ENCODE peak calls at places on chromosomes 5 and 9, in six cellular contexts. S is K562, D is A673, J is heart left ventricle, E is A549, P is SK-N-SH. M is an unnamed sample.

GRCh38 chr5:157186309-157187045 is 5.8 kb downstream of the ITK start:
- DNase-seq in J (no peak), S (no peak), P (no peak), D (no peak), E (no peak), M (no peak)

GRCh38 chr5:141488591-141489478 is at the start of gene PCDHGC5:
- DNase-seq in D (no peak), E (no peak), P (no peak), S (no peak), J (no peak), M (peak; percentile 61)

GRCh38 chr9:130289711-130290241 is 24.2 kb downstream of the HMCN2 start:
- DNase-seq in E (no peak), S (no peak), P (peak; percentile 88), D (no peak), J (no peak), M (no peak)

GRCh38 chr5:173778784-173779304 is 109.3 kb upstream of the CPEB4 start:
- DNase-seq in P (no peak), S (peak; percentile 64), D (no peak), E (peak; percentile 73), J (no peak), M (no peak)

GRCh38 chr9:116859763-116860162 is 172.7 kb downstream of the TRIM32 start:
- DNase-seq in D (no peak), E (no peak), J (no peak), S (no peak), P (no peak), M (peak; percentile 85)

GRCh38 chr9:69223605-69224004 is 49.5 kb downstream of the TJP2 start:
- DNase-seq in P (peak; percentile 73), J (peak; percentile 30), S (peak; percentile 67), D (peak; percentile 68), E (peak; percentile 71), M (no peak)

GRCh38 chr5:5198111-5198510 is 58.0 kb downstream of the ADAMTS16 start:
- DNase-seq in D (peak; percentile 6), S (no peak), J (no peak), E (no peak), P (no peak), M (no peak)

GRCh38 chr9:116447914-116448313 is 239.2 kb upstream of the TRIM32 start:
- DNase-seq in J (no peak), D (no peak), E (no peak), S (no peak), P (no peak), M (no peak)

GRCh38 chr5:156326718-156327259 is at the start of gene SGCD:
- DNase-seq in E (peak; percentile 47), S (no peak), P (peak; percentile 46), J (peak; percentile 70), D (no peak), M (no peak)

GRCh38 chr9:33415152-33416038 is 13.0 kb upstream of the AQP7 start:
- DNase-seq in S (peak; percentile 87), E (peak; percentile 98), J (peak; percentile 65), D (peak; percentile 38), P (peak; percentile 76), M (peak; percentile 83)

GRCh38 chr9:14690986-14691730 is 2.1 kb downstream of the ZDHHC21 start:
- DNase-seq in J (no peak), E (no peak), S (no peak), P (no peak), D (no peak), M (no peak)

GRCh38 chr9:115921301-115921700 is 232.3 kb upstream of the PAPPA start:
- DNase-seq in S (no peak), E (no peak), J (no peak), D (no peak), P (no peak), M (no peak)

GRCh38 chr5:124157320-124157719 is 589.1 kb downstream of the ZNF608 start:
- DNase-seq in S (no peak), P (no peak), J (no peak), D (no peak), E (no peak), M (no peak)

GRCh38 chr5:159257007-159257406 is 6.1 kb upstream of the UBLCP1 start:
- DNase-seq in E (no peak), S (no peak), J (no peak), D (no peak), P (no peak), M (no peak)

GRCh38 chr9:104858271-104858670 is 69.7 kb downstream of the ABCA1 start:
- DNase-seq in P (no peak), D (no peak), J (no peak), S (no peak), E (no peak), M (no peak)

GRCh38 chr9:34980181-34980761 is 9.3 kb upstream of the DNAJB5 start:
- DNase-seq in D (no peak), P (no peak), J (no peak), S (no peak), E (no peak), M (no peak)

GRCh38 chr5:179228341-179229121 is 116.7 kb downstream of the ADAMTS2 start:
- DNase-seq in P (peak; percentile 25), J (no peak), D (no peak), S (no peak), E (no peak), M (no peak)

GRCh38 chr9:78031826-78032598 is 401 bp upstream of the GNAQ start:
- DNase-seq in S (peak; percentile 92), D (peak; percentile 97), P (peak; percentile 94), J (peak; percentile 93), E (peak; percentile 93), M (peak; percentile 67)

GRCh38 chr5:50730336-50730735 is 63.9 kb downstream of the PARP8 start:
- DNase-seq in E (no peak), S (no peak), D (peak; percentile 40), J (no peak), P (no peak), M (no peak)

GRCh38 chr9:131095666-131096489 is 453 bp upstream of the AIF1L start:
- DNase-seq in J (peak; percentile 51), S (peak; percentile 87), E (peak; percentile 44), P (peak; percentile 93), D (peak; percentile 64), M (no peak)

GRCh38 chr5:125501396-125501795 is 755.0 kb upstream of the ZNF608 start:
- DNase-seq in S (no peak), E (no peak), J (no peak), D (no peak), P (no peak), M (no peak)

GRCh38 chr5:125499969-125500368 is 753.5 kb upstream of the ZNF608 start:
- DNase-seq in J (no peak), D (no peak), S (no peak), E (no peak), P (no peak), M (no peak)

GRCh38 chr5:125492977-125493376 is 746.5 kb upstream of the ZNF608 start:
- DNase-seq in J (no peak), D (peak; percentile 40), S (no peak), E (no peak), P (no peak), M (no peak)

GRCh38 chr5:125496393-125496792 is 750.0 kb upstream of the ZNF608 start:
- DNase-seq in S (no peak), J (no peak), D (no peak), E (no peak), P (no peak), M (no peak)

GRCh38 chr5:125497651-125498050 is 751.2 kb upstream of the ZNF608 start:
- DNase-seq in E (no peak), P (no peak), J (no peak), D (no peak), S (no peak), M (no peak)
- H3K27ac ChIP-seq in E (no peak overlapping the region), P (no peak overlapping the region), J (no peak overlapping the region), D (no peak overlapping the region), S (no peak overlapping the region), M (no peak overlapping the region)

GRCh38 chr9:93187047-93187446 is 3.1 kb downstream of the WNK2 start:
- DNase-seq in D (no peak), P (peak; percentile 47), J (peak; percentile 78), S (no peak), E (no peak), M (no peak)
- H3K27ac ChIP-seq in D (no peak overlapping the region), P (no peak overlapping the region), J (peak overlapping the region; percentile 88), S (no peak overlapping the region), E (no peak overlapping the region), M (no peak overlapping the region)

GRCh38 chr5:14954620-14955343 is 83.2 kb upstream of the ANKH start:
- DNase-seq in D (no peak), J (no peak), S (no peak), P (peak; percentile 81), E (no peak), M (no peak)

GRCh38 chr5:14958196-14958595 is 86.6 kb upstream of the ANKH start:
- DNase-seq in E (peak; percentile 12), J (no peak), P (no peak), S (no peak), D (no peak), M (no peak)

GRCh38 chr5:14956423-14957046 is 85.0 kb upstream of the ANKH start:
- DNase-seq in P (no peak), E (no peak), D (no peak), S (no peak), J (no peak), M (no peak)

GRCh38 chr5:14948341-14948830 is 76.8 kb upstream of the ANKH start:
- DNase-seq in E (no peak), J (no peak), D (peak; percentile 25), P (no peak), S (no peak), M (no peak)

DNA sequence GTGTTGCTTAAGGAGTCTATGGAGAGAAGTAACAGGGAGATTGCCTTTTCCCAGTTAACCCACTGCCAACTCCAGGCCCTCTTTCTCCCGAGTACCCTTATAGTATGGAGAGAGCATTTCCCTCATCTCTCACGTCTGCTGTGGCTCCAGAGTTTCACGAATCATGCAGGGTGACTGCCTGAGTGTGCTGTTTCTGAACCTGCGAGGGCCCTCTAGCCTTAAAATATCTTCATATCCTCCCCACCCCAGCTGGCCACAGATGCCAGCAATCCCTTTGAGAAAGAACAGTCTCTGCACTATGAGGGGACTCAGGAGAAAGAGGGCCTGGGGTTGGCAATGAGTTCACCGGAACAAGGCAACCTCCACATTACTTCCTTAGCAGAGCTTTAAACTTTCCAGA is 81.5 kb upstream of the ANKH start:
- DNase-seq in E (no peak), J (no peak), P (no peak), S (no peak), D (no peak), M (no peak)
- H3K27ac ChIP-seq in E (no peak overlapping the region), J (no peak overlapping the region), P (peak overlapping the region; percentile 1), S (no peak overlapping the region), D (no peak overlapping the region), M (no peak overlapping the region)

GRCh38 chr5:102077920-102078319 is 218.2 kb downstream of the SLCO4C1 start:
- DNase-seq in E (no peak), S (no peak), J (no peak), D (no peak), P (no peak), M (no peak)
- H3K27ac ChIP-seq in E (no peak overlapping the region), S (no peak overlapping the region), J (no peak overlapping the region), D (no peak overlapping the region), P (no peak overlapping the region), M (no peak overlapping the region)

DNA sequence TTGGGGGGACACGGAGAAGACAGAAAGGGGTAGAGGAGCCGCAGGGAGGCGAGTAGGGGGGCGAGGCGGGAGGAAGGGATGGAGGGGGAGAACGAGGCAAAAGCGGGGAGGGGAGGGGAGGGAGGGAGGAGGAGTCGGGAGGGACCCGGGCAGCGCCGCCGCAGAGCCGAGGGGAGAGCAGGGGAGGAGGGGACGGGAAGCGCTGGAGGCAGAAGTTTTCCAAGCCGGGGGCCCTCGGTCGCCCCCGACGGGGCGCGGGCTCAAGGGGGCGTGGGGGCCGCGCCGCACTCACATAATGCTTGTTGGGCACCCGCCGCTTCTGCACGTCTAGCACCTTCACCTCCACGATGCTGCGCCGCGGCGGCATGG is 355 bp downstream of the SH3PXD2B start:
- DNase-seq in S (no peak), D (peak; percentile 51), E (peak; percentile 27), J (peak; percentile 61), P (peak; percentile 82), M (no peak)
- H3K27ac ChIP-seq in S (no peak overlapping the region), D (peak overlapping the region; percentile 71), E (peak overlapping the region; percentile 92), J (peak overlapping the region; percentile 72), P (peak overlapping the region; percentile 90), M (peak overlapping the region; percentile 80)